ENCODE peak calls at places on chromosomes 11 and 22, in four cellular contexts. B is adrenal gland, G is neuronal stem cell, V is lower lobe of right lung. J is an unnamed sample.

GRCh38 chr11:36574486-36574885 is 6.7 kb downstream of the RAG1 start:
- DNase-seq in G (no peak), B (no peak), V (no peak), J (no peak)

GRCh38 chr22:46542011-46542985 is 4.9 kb upstream of the CELSR1 start:
- DNase-seq in G (peak; percentile 50), V (peak; percentile 84), B (peak; percentile 74), J (peak; percentile 69)

GRCh38 chr22:38843716-38844660 is at the start of gene NPTXR:
- DNase-seq in B (peak; percentile 51), G (peak; percentile 54), V (peak; percentile 65), J (peak; percentile 30)

GRCh38 chr11:94020777-94021615 is at the start of gene HEPHL1:
- DNase-seq in G (no peak), V (no peak), B (no peak), J (no peak)

GRCh38 chr11:66722745-66723651 is 6.0 kb downstream of the SPTBN2 start:
- DNase-seq in G (no peak), B (peak; percentile 46), V (no peak), J (no peak)

GRCh38 chr11:67406420-67406968 is 2.6 kb downstream of the TBC1D10C start:
- DNase-seq in G (no peak), B (no peak), V (no peak), J (no peak)

GRCh38 chr22:46789992-46790391 is 27.5 kb downstream of the TBC1D22A start:
- DNase-seq in B (no peak), V (no peak), G (no peak), J (no peak)

GRCh38 chr11:10592331-10592730 is 23.9 kb upstream of the LYVE1 start:
- DNase-seq in B (no peak), V (no peak), G (no peak), J (no peak)

GRCh38 chr11:45383229-45383628 is 97.1 kb upstream of the SYT13 start:
- DNase-seq in G (no peak), B (no peak), V (no peak), J (no peak)

GRCh38 chr22:30033137-30033536 is 47.1 kb upstream of the HORMAD2 start:
- DNase-seq in G (no peak), V (no peak), B (no peak), J (no peak)

GRCh38 chr11:114026355-114026754 is 33.2 kb upstream of the ZBTB16 start:
- DNase-seq in G (no peak), B (no peak), V (no peak), J (no peak)

GRCh38 chr11:1852271-1852877 is 510 bp upstream of the LSP1 start:
- DNase-seq in V (no peak), G (no peak), B (no peak), J (no peak)
- H3K27ac ChIP-seq in V (peak overlapping the region; percentile 88), G (no peak overlapping the region), B (no peak overlapping the region), J (peak overlapping the region; percentile 74)

DNA sequence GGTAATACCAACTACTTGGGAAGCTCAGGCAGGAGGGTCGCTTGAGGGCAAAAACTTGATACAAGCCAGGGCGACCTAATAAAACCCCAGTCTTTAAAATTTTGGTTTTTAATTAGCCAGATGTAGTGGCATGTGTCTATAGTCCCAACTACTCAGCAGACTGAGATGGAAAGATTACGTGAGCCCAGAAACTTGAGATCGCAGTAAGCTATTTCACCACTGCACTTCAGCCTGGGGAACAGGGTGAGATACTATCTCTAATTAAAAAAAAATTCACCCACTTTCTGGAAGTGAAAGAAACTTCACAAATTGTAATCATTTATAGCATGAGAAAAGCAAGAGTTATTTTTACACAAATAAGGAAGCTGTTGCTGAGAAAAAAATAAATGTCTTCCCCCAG is 838 bp upstream of the GLYATL2 start:
- DNase-seq in G (no peak), V (no peak), B (no peak), J (no peak)
- H3K9me3 ChIP-seq in G (no peaks in the 10 kb centered on the region), V (no peaks in the 10 kb centered on the region), B (no peaks in the 10 kb centered on the region), J (no peaks in the 10 kb centered on the region)

GRCh38 chr22:42869888-42870480 is 12.9 kb upstream of the ARFGAP3 start:
- DNase-seq in G (no peak), V (no peak), B (no peak), J (no peak)
- H3K36me3 ChIP-seq in G (peaks cover 24% of the 10 kb centered on the region), V (peaks cover 59% of the 10 kb centered on the region), B (no peaks in the 10 kb centered on the region), J (no peaks in the 10 kb centered on the region)

GRCh38 chr11:117218133-117218915 is 13.5 kb downstream of the PCSK7 start:
- DNase-seq in G (no peak), V (peak; percentile 14), B (peak; percentile 24), J (no peak)

GRCh38 chr11:117219995-117220394 is 11.9 kb downstream of the PCSK7 start:
- DNase-seq in B (no peak), V (no peak), G (no peak), J (no peak)

GRCh38 chr11:117219455-117219854 is 12.4 kb downstream of the PCSK7 start:
- DNase-seq in B (no peak), G (no peak), V (no peak), J (no peak)

GRCh38 chr11:117217685-117218084 is 14.2 kb downstream of the PCSK7 start:
- DNase-seq in G (no peak), B (no peak), V (peak; percentile 14), J (no peak)

GRCh38 chr11:117219001-117219400 is 12.9 kb downstream of the PCSK7 start:
- DNase-seq in G (no peak), V (no peak), B (no peak), J (no peak)
- H3K27ac ChIP-seq in G (no peak overlapping the region), V (no peak overlapping the region), B (peak overlapping the region; percentile 27), J (peak overlapping the region; percentile 12)

GRCh38 chr22:16568425-16568758 is 24.2 kb downstream of the CCT8L2 start:
- DNase-seq in B (no peak), V (no peak), G (no peak), J (no peak)
- H3K9me3 ChIP-seq in B (no peaks in the 10 kb centered on the region), V (no peaks in the 10 kb centered on the region), G (peaks cover 2% of the 10 kb centered on the region), J (no peaks in the 10 kb centered on the region)

J was measured in CD8-positive, alpha-beta memory T cell.